ENCODE peak calls at places on chromosomes 4 and X, in five cellular contexts. W is sigmoid colon, J is suprapubic skin, Y is gastrocnemius medialis, U is sciatic nerve. P is an unnamed sample.

GRCh38 chr4:118968813-118969212 is 80.2 kb downstream of the SYNPO2 start:
- DNase-seq in W (no peak), Y (no peak), U (no peak), J (no peak), P (no peak)

GRCh38 chrX:102712216-102712966 is at the start of gene GPRASP2:
- DNase-seq in U (peak; percentile 71), W (peak; percentile 81), J (no peak), Y (no peak), P (no peak)

GRCh38 chr4:164571593-164572385 is 182.1 kb upstream of the SMIM31 start:
- DNase-seq in J (no peak), W (no peak), Y (no peak), U (no peak), P (no peak)

GRCh38 chr4:112817933-112818921 is 181.3 kb downstream of the LARP7 start:
- DNase-seq in J (peak; percentile 85), U (peak; percentile 85), Y (peak; percentile 57), W (peak; percentile 89), P (peak; percentile 27)

GRCh38 chrX:12013220-12013619 is 125.1 kb upstream of the FRMPD4 start:
- DNase-seq in J (no peak), U (no peak), W (no peak), Y (no peak), P (no peak)

GRCh38 chrX:84362184-84362838 is 139.9 kb downstream of the HDX start:
- DNase-seq in W (no peak), J (no peak), Y (no peak), U (no peak), P (no peak)

GRCh38 chr4:141497627-141498026 is 138.8 kb upstream of the IL15 start:
- DNase-seq in J (no peak), Y (no peak), W (no peak), U (no peak), P (no peak)

GRCh38 chrX:46576458-46576857 is 2.9 kb downstream of the CHST7 start:
- DNase-seq in U (no peak), W (no peak), Y (no peak), J (no peak), P (no peak)

GRCh38 chrX:41259516-41259915 is 74.4 kb upstream of the DDX3X start:
- DNase-seq in W (no peak), J (no peak), Y (no peak), U (no peak), P (no peak)

GRCh38 chrX:1400731-1401471 is 9.0 kb upstream of the SLC25A6 start:
- DNase-seq in W (peak; percentile 48), Y (no peak), U (peak; percentile 56), J (no peak), P (no peak)

GRCh38 chr4:168711197-168712120 is 214.6 kb downstream of the PALLD start:
- DNase-seq in J (no peak), W (peak; percentile 89), U (no peak), Y (no peak), P (no peak)

GRCh38 chrX:115013705-115014104 is 3.7 kb downstream of the IL13RA2 start:
- DNase-seq in J (no peak), W (no peak), U (no peak), Y (no peak), P (no peak)

GRCh38 chr4:155802573-155802972 is 43.8 kb downstream of the GUCY1B1 start:
- DNase-seq in W (peak; percentile 70), J (no peak), Y (no peak), U (no peak), P (no peak)

GRCh38 chr4:82648356-82648755 is 86.6 kb upstream of the TMEM150C start:
- DNase-seq in J (no peak), W (no peak), U (no peak), Y (no peak), P (peak; percentile 6)

GRCh38 chr4:165204462-165204830 is 2.9 kb upstream of the KLHL2 start:
- DNase-seq in W (no peak), J (no peak), Y (no peak), U (no peak), P (no peak)

GRCh38 chr4:9901262-9901661 is 119.8 kb downstream of the DRD5 start:
- DNase-seq in Y (no peak), W (no peak), U (no peak), J (no peak), P (no peak)

GRCh38 chrX:36407886-36408285 is 488.4 kb downstream of the CFAP47 start:
- DNase-seq in U (no peak), W (no peak), Y (no peak), J (no peak), P (no peak)

GRCh38 chr4:82705169-82705568 is 93.4 kb downstream of the SCD5 start:
- DNase-seq in J (no peak), W (no peak), Y (no peak), U (no peak), P (no peak)

GRCh38 chrX:41031256-41031967 is 53.8 kb upstream of the USP9X start:
- DNase-seq in U (no peak), J (no peak), W (no peak), Y (no peak), P (no peak)

GRCh38 chrX:123084797-123085196 is 99.3 kb upstream of the GRIA3 start:
- DNase-seq in J (no peak), W (no peak), U (no peak), Y (no peak), P (no peak)

GRCh38 chrX:65846974-65847373 is 179.5 kb downstream of the MSN start:
- DNase-seq in U (no peak), W (no peak), J (no peak), Y (no peak), P (no peak)

GRCh38 chr4:100391913-100392312 is 125.9 kb downstream of the EMCN start:
- DNase-seq in U (no peak), J (no peak), Y (no peak), W (no peak), P (peak; percentile 10)